ENCODE peak calls at places on chromosomes 1 and 21, in four cellular contexts. W is ascending aorta; U is CD8-positive, alpha-beta T cell; Z is OCI-LY7. H is an unnamed sample.
A peak's percentile ranks its signal among the peaks of the same experiment; 100 is the strongest.

GRCh38 chr1:187626056-187626455 is 797.3 kb downstream of the PLA2G4A start:
- DNase-seq in U (no peak), Z (no peak), W (no peak), H (no peak)

GRCh38 chr1:201019321-201019977 is 4.1 kb downstream of the KIF21B start:
- DNase-seq in U (peak; percentile 92), W (peak; percentile 78), Z (peak; percentile 89), H (peak; percentile 75)

GRCh38 chr1:6111571-6111970 is 65.9 kb downstream of the KCNAB2 start:
- DNase-seq in U (no peak), W (no peak), Z (no peak), H (no peak)

GRCh38 chr1:35539824-35540261 is 17.4 kb downstream of the KIAA0319L start:
- DNase-seq in Z (no peak), U (no peak), W (no peak), H (no peak)

GRCh38 chr1:229714964-229715603 is 89.0 kb downstream of the URB2 start:
- DNase-seq in U (peak; percentile 55), W (no peak), Z (peak; percentile 62), H (peak; percentile 81)

GRCh38 chr1:33560680-33561079 is 88.2 kb downstream of the ZSCAN20 start:
- DNase-seq in Z (no peak), U (no peak), W (no peak), H (no peak)

GRCh38 chr1:179119466-179119865 is 37.6 kb downstream of the TOR3A start:
- DNase-seq in W (no peak), Z (no peak), U (no peak), H (no peak)

GRCh38 chr1:66292944-66293343 is 241.0 kb upstream of the SGIP1 start:
- DNase-seq in U (no peak), Z (no peak), W (no peak), H (no peak)

DNA sequence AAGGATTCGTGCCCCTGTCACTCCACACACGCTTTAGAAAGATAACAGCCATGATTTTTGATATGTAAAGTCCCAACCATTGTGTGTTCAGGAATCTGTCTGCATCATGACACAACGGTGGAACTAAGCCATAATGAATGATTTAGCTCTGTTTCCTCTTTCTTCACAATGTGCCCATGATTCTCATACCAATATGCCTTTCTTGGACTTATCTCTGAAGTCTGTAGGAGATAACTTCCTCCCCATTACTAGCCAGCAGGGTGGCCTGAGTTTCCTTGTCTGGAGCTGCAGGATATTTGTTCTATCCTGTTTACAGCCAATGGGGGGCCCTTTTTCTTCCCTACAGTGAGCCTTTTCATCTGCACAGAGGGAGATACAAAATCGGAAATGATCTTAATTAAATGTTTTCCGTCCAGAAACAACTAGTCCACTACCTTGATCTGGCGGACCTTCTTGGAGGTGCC is 511.8 kb downstream of the USP25 start:
- DNase-seq in Z (no peak), U (no peak), W (no peak), H (no peak)
- H3K27ac ChIP-seq in Z (no peak overlapping the region), U (no peak overlapping the region), W (no peak overlapping the region), H (no peak overlapping the region)

DNA sequence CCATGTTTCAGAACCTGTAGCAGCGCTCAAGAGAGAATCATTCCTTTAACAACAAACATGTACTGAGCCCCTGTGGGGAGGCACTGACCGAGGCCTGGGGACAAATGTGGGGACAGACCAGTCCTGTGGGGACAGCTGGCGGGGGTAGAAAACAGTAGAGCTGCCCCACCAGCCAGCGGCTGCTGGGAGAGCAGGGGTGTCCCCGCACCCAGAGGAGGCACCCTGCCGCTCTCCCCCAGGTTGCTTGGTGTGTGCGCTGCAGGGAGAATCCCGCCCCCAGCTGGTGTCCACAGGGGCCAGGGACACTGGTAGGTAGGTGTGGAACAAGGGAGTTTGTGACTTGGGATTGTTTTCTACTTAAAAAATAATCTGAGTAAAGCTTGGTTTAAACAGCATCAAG is 62.1 kb downstream of the ADARB1 start:
- DNase-seq in Z (no peak), U (no peak), W (no peak), H (no peak)
- H3K27ac ChIP-seq in Z (no peak overlapping the region), U (no peak overlapping the region), W (peak overlapping the region; percentile 6), H (no peak overlapping the region)

GRCh38 chr21:27346041-27346448 is 379.2 kb upstream of the ADAMTS5 start:
- DNase-seq in W (no peak), U (no peak), Z (no peak), H (no peak)
- H3K27ac ChIP-seq in W (no peak overlapping the region), U (no peak overlapping the region), Z (no peak overlapping the region), H (no peak overlapping the region)

GRCh38 chr1:119626146-119626545 is 21.9 kb downstream of the ZNF697 start:
- DNase-seq in Z (no peak), U (no peak), W (no peak), H (no peak)
- H3K27ac ChIP-seq in Z (no peak overlapping the region), U (no peak overlapping the region), W (peak overlapping the region; percentile 58), H (no peak overlapping the region)

DNA sequence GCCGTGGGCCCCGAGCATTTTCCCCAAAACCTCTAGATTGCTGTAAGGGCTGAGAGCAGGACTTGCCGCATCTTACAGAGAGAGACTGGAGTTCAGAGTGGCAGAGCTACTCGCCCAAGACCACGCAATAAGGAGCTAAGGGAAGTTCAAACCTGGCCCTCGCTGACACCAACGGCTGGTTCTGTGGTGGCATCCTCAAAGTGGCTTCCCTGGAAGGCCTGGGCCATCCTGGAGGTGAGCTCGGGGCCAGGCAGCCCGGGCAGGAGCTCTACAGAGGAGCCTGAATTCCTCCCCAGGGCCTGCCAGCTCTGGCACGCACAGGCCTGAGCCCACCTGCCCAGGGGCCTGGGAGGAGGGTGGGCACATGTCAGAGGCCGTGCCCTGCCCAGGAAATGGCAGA is 68.7 kb downstream of the MEGF6 start:
- DNase-seq in Z (no peak), W (no peak), U (no peak), H (no peak)
- H3K27ac ChIP-seq in Z (no peak overlapping the region), W (peak overlapping the region; percentile 97), U (no peak overlapping the region), H (peak overlapping the region; percentile 7)

GRCh38 chr1:150210086-150210485 is 25.8 kb downstream of the ANP32E start:
- DNase-seq in W (no peak), Z (no peak), U (no peak), H (no peak)

GRCh38 chr1:150212070-150212469 is 23.8 kb downstream of the ANP32E start:
- DNase-seq in Z (no peak), W (peak; percentile 2), U (no peak), H (no peak)

GRCh38 chr1:150210741-150211140 is 25.2 kb downstream of the ANP32E start:
- DNase-seq in U (no peak), W (no peak), Z (no peak), H (no peak)

GRCh38 chr1:150213170-150214098 is 22.5 kb downstream of the ANP32E start:
- DNase-seq in W (peak; percentile 97), Z (peak; percentile 98), U (peak; percentile 93), H (peak; percentile 94)
- H3K27ac ChIP-seq in W (peak overlapping the region; percentile 79), Z (peak overlapping the region; percentile 72), U (peak overlapping the region; percentile 74), H (peak overlapping the region; percentile 85)

GRCh38 chr1:107739651-107740050 is 225.3 kb downstream of the VAV3 start:
- DNase-seq in W (no peak), U (no peak), Z (no peak), H (no peak)
- H3K27ac ChIP-seq in W (no peak overlapping the region), U (no peak overlapping the region), Z (peak overlapping the region; percentile 39), H (no peak overlapping the region)